ENCODE peak calls at places on chromosomes 7 and 10, in six cellular contexts. C, Z, F, G, O and L are unnamed samples.

GRCh38 chr10:58952162-58952561 is 224.3 kb upstream of the PHYHIPL start:
- DNase-seq in G (no peak), Z (no peak), C (no peak), O (no peak), F (no peak), L (peak)

GRCh38 chr7:70566659-70567058 is 565.3 kb upstream of the GALNT17 start:
- DNase-seq in Z (no peak), C (no peak), O (no peak), F (no peak), G (no peak), L (no peak)

GRCh38 chr7:100080895-100081534 is 508 bp downstream of the ZNF3 start:
- DNase-seq in F (no peak), G (no peak), Z (no peak), C (no peak), O (no peak), L (peak)

GRCh38 chr7:25282194-25282593 is 53.9 kb upstream of the NPVF start:
- DNase-seq in G (no peak), F (no peak), C (no peak), Z (no peak), O (no peak), L (no peak)

GRCh38 chr7:29000346-29000745 is 42.2 kb upstream of the TRIL start:
- DNase-seq in G (no peak), Z (no peak), F (no peak), O (no peak), C (no peak), L (no peak)

GRCh38 chr10:26843736-26844135 is 17.0 kb downstream of the ABI1 start:
- DNase-seq in Z (no peak), C (no peak), G (no peak), F (no peak), O (no peak), L (no peak)

GRCh38 chr7:78690174-78690573 is 763.3 kb downstream of the MAGI2 start:
- DNase-seq in C (no peak), G (no peak), Z (no peak), O (no peak), F (no peak), L (peak)

GRCh38 chr10:76160758-76161555 is 729.5 kb downstream of the LRMDA start:
- DNase-seq in F (no peak), Z (no peak), O (no peak), C (no peak), G (no peak), L (no peak)

GRCh38 chr7:82481499-82482097 is 38.0 kb upstream of the CACNA2D1 start:
- DNase-seq in Z (no peak), O (peak), F (no peak), C (no peak), G (no peak), L (peak)